ENCODE peak calls at places on chromosomes 11 and 22, in five cellular contexts. One of them, this sample, is unnamed.

GRCh38 chr11:120842195-120842594 is 181.7 kb upstream of the TBCEL start:
- DNase-seq in adrenal gland: no peak
- DNase-seq in stimulated activated CD4-positive, alpha-beta T cell treated with anti-CD3 and anti-CD28 coated beads, Interleukin-1b, Interleukin-23, amount 100 ng/mL, for 24 hours: no peak
- DNase-seq in esophagus muscularis mucosa: no peak
- DNase-seq in stimulated activated effector memory CD8-positive, alpha-beta T cell treated with anti-CD3 and anti-CD28 coated beads, Interleukin-12 subunit alpha, Interleukin-12 subunit beta, amount 100 ng/mL, for 72 hours: no peak
- DNase-seq in this sample: no peak

GRCh38 chr11:15525582-15525981 is 410.9 kb downstream of the INSC start:
- DNase-seq in adrenal gland: no peak
- DNase-seq in stimulated activated CD4-positive, alpha-beta T cell treated with anti-CD3 and anti-CD28 coated beads, Interleukin-1b, Interleukin-23, amount 100 ng/mL, for 24 hours: no peak
- DNase-seq in esophagus muscularis mucosa: no peak
- DNase-seq in stimulated activated effector memory CD8-positive, alpha-beta T cell treated with anti-CD3 and anti-CD28 coated beads, Interleukin-12 subunit alpha, Interleukin-12 subunit beta, amount 100 ng/mL, for 72 hours: no peak
- DNase-seq in this sample: no peak

GRCh38 chr11:19952101-19952605 is 208.1 kb downstream of the DBX1 start:
- DNase-seq in adrenal gland: no peak
- DNase-seq in stimulated activated CD4-positive, alpha-beta T cell treated with anti-CD3 and anti-CD28 coated beads, Interleukin-1b, Interleukin-23, amount 100 ng/mL, for 24 hours: no peak
- DNase-seq in esophagus muscularis mucosa: no peak
- DNase-seq in stimulated activated effector memory CD8-positive, alpha-beta T cell treated with anti-CD3 and anti-CD28 coated beads, Interleukin-12 subunit alpha, Interleukin-12 subunit beta, amount 100 ng/mL, for 72 hours: no peak
- DNase-seq in this sample: no peak

GRCh38 chr11:225734-226453 is 10.2 kb downstream of the SIRT3 start:
- DNase-seq in adrenal gland: no peak
- DNase-seq in stimulated activated CD4-positive, alpha-beta T cell treated with anti-CD3 and anti-CD28 coated beads, Interleukin-1b, Interleukin-23, amount 100 ng/mL, for 24 hours: no peak
- DNase-seq in esophagus muscularis mucosa: no peak
- DNase-seq in stimulated activated effector memory CD8-positive, alpha-beta T cell treated with anti-CD3 and anti-CD28 coated beads, Interleukin-12 subunit alpha, Interleukin-12 subunit beta, amount 100 ng/mL, for 72 hours: no peak
- DNase-seq in this sample: no peak

GRCh38 chr22:32528984-32529982 is 54.7 kb downstream of the FBXO7 start:
- DNase-seq in adrenal gland: peak
- DNase-seq in stimulated activated CD4-positive, alpha-beta T cell treated with anti-CD3 and anti-CD28 coated beads, Interleukin-1b, Interleukin-23, amount 100 ng/mL, for 24 hours: peak
- DNase-seq in esophagus muscularis mucosa: peak
- DNase-seq in stimulated activated effector memory CD8-positive, alpha-beta T cell treated with anti-CD3 and anti-CD28 coated beads, Interleukin-12 subunit alpha, Interleukin-12 subunit beta, amount 100 ng/mL, for 72 hours: peak
- DNase-seq in this sample: peak

GRCh38 chr11:44787981-44788380 is 61.2 kb downstream of the TSPAN18 start:
- DNase-seq in adrenal gland: no peak
- DNase-seq in stimulated activated CD4-positive, alpha-beta T cell treated with anti-CD3 and anti-CD28 coated beads, Interleukin-1b, Interleukin-23, amount 100 ng/mL, for 24 hours: no peak
- DNase-seq in esophagus muscularis mucosa: no peak
- DNase-seq in stimulated activated effector memory CD8-positive, alpha-beta T cell treated with anti-CD3 and anti-CD28 coated beads, Interleukin-12 subunit alpha, Interleukin-12 subunit beta, amount 100 ng/mL, for 72 hours: no peak
- DNase-seq in this sample: no peak

GRCh38 chr11:35615911-35616900 is 2.1 kb upstream of the FJX1 start:
- DNase-seq in adrenal gland: no peak
- DNase-seq in stimulated activated CD4-positive, alpha-beta T cell treated with anti-CD3 and anti-CD28 coated beads, Interleukin-1b, Interleukin-23, amount 100 ng/mL, for 24 hours: no peak
- DNase-seq in esophagus muscularis mucosa: no peak
- DNase-seq in stimulated activated effector memory CD8-positive, alpha-beta T cell treated with anti-CD3 and anti-CD28 coated beads, Interleukin-12 subunit alpha, Interleukin-12 subunit beta, amount 100 ng/mL, for 72 hours: no peak
- DNase-seq in this sample: peak

GRCh38 chr11:78788533-78788932 is 213.9 kb upstream of the NARS2 start:
- DNase-seq in adrenal gland: no peak
- DNase-seq in stimulated activated CD4-positive, alpha-beta T cell treated with anti-CD3 and anti-CD28 coated beads, Interleukin-1b, Interleukin-23, amount 100 ng/mL, for 24 hours: no peak
- DNase-seq in esophagus muscularis mucosa: no peak
- DNase-seq in stimulated activated effector memory CD8-positive, alpha-beta T cell treated with anti-CD3 and anti-CD28 coated beads, Interleukin-12 subunit alpha, Interleukin-12 subunit beta, amount 100 ng/mL, for 72 hours: no peak
- DNase-seq in this sample: no peak

GRCh38 chr11:35142481-35143207 is 3.7 kb downstream of the CD44 start:
- DNase-seq in adrenal gland: no peak
- DNase-seq in stimulated activated CD4-positive, alpha-beta T cell treated with anti-CD3 and anti-CD28 coated beads, Interleukin-1b, Interleukin-23, amount 100 ng/mL, for 24 hours: no peak
- DNase-seq in esophagus muscularis mucosa: no peak
- DNase-seq in stimulated activated effector memory CD8-positive, alpha-beta T cell treated with anti-CD3 and anti-CD28 coated beads, Interleukin-12 subunit alpha, Interleukin-12 subunit beta, amount 100 ng/mL, for 72 hours: no peak
- DNase-seq in this sample: no peak

GRCh38 chr11:131811380-131811779 is 441.0 kb downstream of the NTM start:
- DNase-seq in adrenal gland: no peak
- DNase-seq in stimulated activated CD4-positive, alpha-beta T cell treated with anti-CD3 and anti-CD28 coated beads, Interleukin-1b, Interleukin-23, amount 100 ng/mL, for 24 hours: no peak
- DNase-seq in esophagus muscularis mucosa: peak
- DNase-seq in stimulated activated effector memory CD8-positive, alpha-beta T cell treated with anti-CD3 and anti-CD28 coated beads, Interleukin-12 subunit alpha, Interleukin-12 subunit beta, amount 100 ng/mL, for 72 hours: no peak
- DNase-seq in this sample: no peak

GRCh38 chr22:47175151-47175760 is 412.8 kb downstream of the TBC1D22A start:
- DNase-seq in adrenal gland: peak
- DNase-seq in stimulated activated CD4-positive, alpha-beta T cell treated with anti-CD3 and anti-CD28 coated beads, Interleukin-1b, Interleukin-23, amount 100 ng/mL, for 24 hours: no peak
- DNase-seq in esophagus muscularis mucosa: no peak
- DNase-seq in stimulated activated effector memory CD8-positive, alpha-beta T cell treated with anti-CD3 and anti-CD28 coated beads, Interleukin-12 subunit alpha, Interleukin-12 subunit beta, amount 100 ng/mL, for 72 hours: no peak
- DNase-seq in this sample: no peak

GRCh38 chr11:102830328-102830727 is 13.1 kb downstream of the MMP3 start:
- DNase-seq in adrenal gland: no peak
- DNase-seq in stimulated activated CD4-positive, alpha-beta T cell treated with anti-CD3 and anti-CD28 coated beads, Interleukin-1b, Interleukin-23, amount 100 ng/mL, for 24 hours: no peak
- DNase-seq in esophagus muscularis mucosa: no peak
- DNase-seq in stimulated activated effector memory CD8-positive, alpha-beta T cell treated with anti-CD3 and anti-CD28 coated beads, Interleukin-12 subunit alpha, Interleukin-12 subunit beta, amount 100 ng/mL, for 72 hours: no peak
- DNase-seq in this sample: no peak

GRCh38 chr11:48341466-48341865 is 16.7 kb downstream of the OR4C3 start:
- DNase-seq in adrenal gland: no peak
- DNase-seq in stimulated activated CD4-positive, alpha-beta T cell treated with anti-CD3 and anti-CD28 coated beads, Interleukin-1b, Interleukin-23, amount 100 ng/mL, for 24 hours: no peak
- DNase-seq in esophagus muscularis mucosa: no peak
- DNase-seq in stimulated activated effector memory CD8-positive, alpha-beta T cell treated with anti-CD3 and anti-CD28 coated beads, Interleukin-12 subunit alpha, Interleukin-12 subunit beta, amount 100 ng/mL, for 72 hours: no peak
- DNase-seq in this sample: no peak

GRCh38 chr22:46356496-46357185 is 21.1 kb downstream of the TRMU start:
- DNase-seq in adrenal gland: no peak
- DNase-seq in stimulated activated CD4-positive, alpha-beta T cell treated with anti-CD3 and anti-CD28 coated beads, Interleukin-1b, Interleukin-23, amount 100 ng/mL, for 24 hours: no peak
- DNase-seq in esophagus muscularis mucosa: no peak
- DNase-seq in stimulated activated effector memory CD8-positive, alpha-beta T cell treated with anti-CD3 and anti-CD28 coated beads, Interleukin-12 subunit alpha, Interleukin-12 subunit beta, amount 100 ng/mL, for 72 hours: no peak
- DNase-seq in this sample: no peak

GRCh38 chr22:27105142-27106025 is 448.0 kb downstream of the MIAT start:
- DNase-seq in adrenal gland: peak
- DNase-seq in stimulated activated CD4-positive, alpha-beta T cell treated with anti-CD3 and anti-CD28 coated beads, Interleukin-1b, Interleukin-23, amount 100 ng/mL, for 24 hours: no peak
- DNase-seq in esophagus muscularis mucosa: no peak
- DNase-seq in stimulated activated effector memory CD8-positive, alpha-beta T cell treated with anti-CD3 and anti-CD28 coated beads, Interleukin-12 subunit alpha, Interleukin-12 subunit beta, amount 100 ng/mL, for 72 hours: no peak
- DNase-seq in this sample: no peak

GRCh38 chr22:40764743-40765441 is 54.3 kb downstream of the SLC25A17 start:
- DNase-seq in adrenal gland: no peak
- DNase-seq in stimulated activated CD4-positive, alpha-beta T cell treated with anti-CD3 and anti-CD28 coated beads, Interleukin-1b, Interleukin-23, amount 100 ng/mL, for 24 hours: no peak
- DNase-seq in esophagus muscularis mucosa: no peak
- DNase-seq in stimulated activated effector memory CD8-positive, alpha-beta T cell treated with anti-CD3 and anti-CD28 coated beads, Interleukin-12 subunit alpha, Interleukin-12 subunit beta, amount 100 ng/mL, for 72 hours: no peak
- DNase-seq in this sample: no peak

GRCh38 chr22:39469681-39470461 is 13.1 kb downstream of the MGAT3 start:
- DNase-seq in adrenal gland: no peak
- DNase-seq in stimulated activated CD4-positive, alpha-beta T cell treated with anti-CD3 and anti-CD28 coated beads, Interleukin-1b, Interleukin-23, amount 100 ng/mL, for 24 hours: no peak
- DNase-seq in esophagus muscularis mucosa: no peak
- DNase-seq in stimulated activated effector memory CD8-positive, alpha-beta T cell treated with anti-CD3 and anti-CD28 coated beads, Interleukin-12 subunit alpha, Interleukin-12 subunit beta, amount 100 ng/mL, for 72 hours: no peak
- DNase-seq in this sample: no peak

This sample was measured in GM18507.